ENCODE peak calls at places on chromosomes 3 and 15, in four cellular contexts. E is K562, X is IMR-90, Q is GM12878. B is an unnamed sample.

GRCh38 chr3:194900886-194901522 is 215.3 kb downstream of the FAM43A start:
- DNase-seq in Q (no peak), E (no peak), X (no peak), B (no peak)

GRCh38 chr3:14411166-14411526 is 8.7 kb downstream of the SLC6A6 start:
- DNase-seq in X (no peak), E (no peak), Q (no peak), B (no peak)

GRCh38 chr3:182284793-182285192 is 508.5 kb upstream of the ATP11B start:
- DNase-seq in X (no peak), E (no peak), Q (no peak), B (no peak)

GRCh38 chr3:128850544-128850943 is 28.9 kb upstream of the ACAD9 start:
- DNase-seq in Q (no peak), E (no peak), X (no peak), B (no peak)

GRCh38 chr3:105187340-105187739 is 179.4 kb upstream of the ALCAM start:
- DNase-seq in X (peak; percentile 28), E (no peak), Q (no peak), B (no peak)

GRCh38 chr3:177147790-177148189 is 49.5 kb downstream of the TBL1XR1 start:
- DNase-seq in E (peak; percentile 52), Q (no peak), X (no peak), B (no peak)

GRCh38 chr3:167166594-167167253 is 213.4 kb downstream of the ZBBX start:
- DNase-seq in E (no peak), X (no peak), Q (no peak), B (no peak)

GRCh38 chr3:47410801-47411646 is 30.2 kb downstream of the PTPN23 start:
- DNase-seq in E (no peak), X (no peak), Q (no peak), B (no peak)

GRCh38 chr3:156563900-156564682 is 9.2 kb upstream of the SSR3 start:
- DNase-seq in X (no peak), E (no peak), Q (no peak), B (no peak)
- TF ChIP-seq FOS in X (no peak), E (no peak), Q (no peak), B (no peak)

DNA sequence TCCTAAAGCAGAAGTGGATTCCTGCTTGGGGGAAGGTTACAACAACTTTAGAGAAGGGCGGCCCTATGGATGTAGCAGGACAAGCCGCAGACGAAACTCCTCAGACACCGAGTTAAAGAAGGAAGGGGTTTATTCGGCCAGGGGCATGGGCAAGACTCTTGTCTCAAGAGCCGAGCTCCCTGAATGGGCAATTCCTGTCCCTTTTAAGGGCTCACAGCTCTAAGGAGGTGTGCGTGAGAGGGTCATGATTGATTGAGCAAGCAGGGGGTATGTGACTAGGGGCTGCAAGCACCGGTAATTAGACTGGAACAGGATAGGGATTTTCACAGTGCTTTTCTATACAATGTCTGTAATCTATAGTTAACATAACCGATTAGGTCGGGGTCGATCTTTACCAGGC is 879 bp upstream of the PDHB start:
- DNase-seq in X (no peak), Q (no peak), E (no peak), B (no peak)
- TF ChIP-seq FOS in X (no peak), Q (no peak), E (no peak), B (no peak)

DNA sequence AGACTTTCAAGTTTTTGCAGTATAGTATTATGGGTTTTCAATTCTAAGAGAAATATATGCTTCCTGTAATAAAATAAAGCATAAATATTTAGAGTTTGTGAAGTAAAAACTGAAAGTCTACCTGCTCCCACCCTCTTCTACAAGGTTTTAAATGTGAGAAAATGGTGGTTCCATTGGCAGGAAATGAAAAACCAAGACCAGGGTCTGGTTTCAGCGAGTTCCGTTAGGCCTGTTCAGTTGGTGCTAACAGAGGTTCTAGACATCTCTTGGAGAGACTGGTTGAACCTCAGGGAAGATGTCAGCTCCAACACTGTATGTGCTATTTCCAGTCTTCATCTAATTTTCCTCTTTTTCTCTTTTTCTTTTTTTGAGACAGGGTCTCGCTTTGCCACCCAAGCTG is 11.8 kb upstream of the MYO1E start:
- DNase-seq in E (no peak), X (no peak), Q (no peak), B (no peak)
- TF ChIP-seq FOS in E (no peak), X (no peak), Q (no peak), B (no peak)

GRCh38 chr15:88882745-88883144 is 12.6 kb downstream of the HAPLN3 start:
- DNase-seq in Q (no peak), E (no peak), X (peak; percentile 62), B (no peak)
- TF ChIP-seq FOS in Q (no peak), E (no peak), X (peak; percentile 35), B (no peak)

DNA sequence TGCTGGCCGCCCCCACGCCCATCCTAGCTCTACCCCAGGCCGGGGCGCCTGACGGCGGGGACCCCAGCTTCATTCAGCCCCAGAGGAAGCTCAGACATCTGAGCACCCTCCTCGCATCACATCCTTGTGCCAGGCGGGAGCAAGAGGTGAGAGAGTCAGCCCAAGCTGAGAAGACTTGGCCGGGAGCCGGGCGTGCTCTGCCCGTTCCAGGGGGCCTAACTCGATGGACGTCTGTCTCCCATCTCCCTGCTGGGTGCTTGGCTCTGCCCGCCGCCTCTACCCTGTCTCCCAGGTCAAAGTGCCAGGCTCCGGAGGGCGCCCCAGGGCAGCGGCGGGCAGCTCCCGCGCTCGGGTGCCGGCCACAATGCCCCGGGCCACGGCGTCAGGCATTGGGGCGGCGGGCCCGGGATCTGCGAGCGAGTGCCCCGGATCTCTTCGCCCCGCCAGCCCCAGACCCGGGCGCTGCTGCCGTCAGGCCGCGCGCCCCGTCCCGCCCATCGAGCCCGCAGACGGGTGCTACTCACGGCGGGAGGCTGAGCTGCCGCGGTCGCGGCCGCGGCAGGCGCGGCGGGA is 425 bp downstream of the DAPK2 start:
- DNase-seq in E (no peak), X (no peak), Q (no peak), B (no peak)
- TF ChIP-seq FOS in E (no peak), X (no peak), Q (no peak), B (no peak)

GRCh38 chr15:70768247-70768883 is 5.0 kb upstream of the UACA start:
- DNase-seq in E (no peak), Q (peak; percentile 30), X (no peak), B (peak; percentile 55)
- TF ChIP-seq FOS in E (no peak), Q (no peak), X (no peak), B (no peak)

GRCh38 chr3:9079674-9080073 is 116.4 kb upstream of the RAD18 start:
- DNase-seq in X (no peak), Q (no peak), E (no peak), B (no peak)
- TF ChIP-seq FOS in X (no peak), Q (no peak), E (no peak), B (no peak)

DNA sequence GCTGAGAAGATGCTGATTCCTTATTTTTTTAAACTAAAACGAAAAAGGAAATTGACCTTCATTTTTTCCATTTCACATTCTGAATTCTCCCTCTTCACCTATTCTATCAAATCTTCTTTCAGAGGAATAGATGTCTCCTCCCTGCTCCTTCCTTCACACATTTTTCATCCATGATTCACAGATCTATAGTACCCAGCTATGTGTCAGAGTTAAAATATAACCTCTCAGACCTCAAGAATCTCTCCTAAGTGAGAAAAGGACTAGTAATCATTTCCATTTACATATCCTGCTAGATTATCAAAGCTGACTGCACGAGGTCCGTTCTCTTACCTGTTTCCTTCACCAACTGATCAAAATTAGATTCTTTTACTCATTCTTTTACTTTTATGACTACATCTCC is 1297.6 kb upstream of the ALCAM start:
- DNase-seq in E (no peak), Q (no peak), X (no peak), B (no peak)
- TF ChIP-seq FOS in E (no peak), Q (no peak), X (no peak), B (no peak)

B was measured in endothelial cell of umbilical vein.